ENCODE peak calls at places on chromosomes 1 and 21, in five cellular contexts. C is endothelial cell of umbilical vein, H is Caco-2, A is mesothelial cell of epicardium, X is GM20000. W is an unnamed sample.

GRCh38 chr1:3924186-3924815 is 24.2 kb upstream of the C1orf174 start:
- DNase-seq in C (no peak), H (no peak), A (no peak), X (no peak), W (no peak)

GRCh38 chr21:29018540-29018939 is 609 bp downstream of the RWDD2B start:
- DNase-seq in C (peak), H (no peak), A (no peak), X (no peak), W (no peak)

GRCh38 chr1:70090146-70090545 is 115.2 kb downstream of the LRRC40 start:
- DNase-seq in C (no peak), H (no peak), A (no peak), X (no peak), W (no peak)

GRCh38 chr1:151290709-151291303 is 8.7 kb downstream of the ZNF687 start:
- DNase-seq in C (no peak), H (no peak), A (no peak), X (no peak), W (no peak)

GRCh38 chr1:175839678-175840669 is 96.6 kb upstream of the TNR start:
- DNase-seq in C (peak), H (peak), A (no peak), X (no peak), W (peak)

GRCh38 chr1:48492392-48492791 is 20.4 kb upstream of the SPATA6 start:
- DNase-seq in C (peak), H (no peak), A (no peak), X (no peak), W (no peak)

GRCh38 chr1:25066253-25066652 is 136.2 kb upstream of the RUNX3 start:
- DNase-seq in C (no peak), H (no peak), A (no peak), X (no peak), W (no peak)

GRCh38 chr1:240709676-240710075 is 97.7 kb upstream of the GREM2 start:
- DNase-seq in C (no peak), H (no peak), A (no peak), X (no peak), W (no peak)

GRCh38 chr21:32705139-32705538 is 22.7 kb downstream of the SYNJ1 start:
- DNase-seq in C (no peak), H (no peak), A (no peak), X (no peak), W (no peak)

GRCh38 chr1:15406911-15407559 is 2.7 kb upstream of the EFHD2 start:
- DNase-seq in C (peak), H (no peak), A (no peak), X (no peak), W (no peak)

GRCh38 chr1:21337931-21338567 is 47.8 kb upstream of the ECE1 start:
- DNase-seq in C (peak), H (no peak), A (no peak), X (no peak), W (no peak)

GRCh38 chr1:234608720-234609527 is 1.1 kb downstream of the IRF2BP2 start:
- DNase-seq in C (peak), H (peak), A (peak), X (peak), W (peak)

GRCh38 chr1:97433520-97434175 is 487.2 kb downstream of the DPYD start:
- DNase-seq in C (no peak), H (no peak), A (no peak), X (no peak), W (no peak)

GRCh38 chr1:1857096-1857703 is 33.7 kb downstream of the GNB1 start:
- DNase-seq in C (no peak), H (no peak), A (no peak), X (no peak), W (no peak)

GRCh38 chr1:35449334-35450008 is 107.7 kb downstream of the KIAA0319L start:
- DNase-seq in C (no peak), H (no peak), A (no peak), X (no peak), W (no peak)

GRCh38 chr1:228092342-228093049 is 10.0 kb downstream of the ARF1 start:
- DNase-seq in C (no peak), H (no peak), A (no peak), X (no peak), W (no peak)

GRCh38 chr1:119831027-119831426 is 19.8 kb upstream of the REG4 start:
- DNase-seq in C (no peak), H (no peak), A (no peak), X (no peak), W (no peak)

GRCh38 chr1:54922921-54923421 is 36.0 kb upstream of the DHCR24 start:
- DNase-seq in C (no peak), H (no peak), A (no peak), X (no peak), W (no peak)

GRCh38 chr1:42849944-42850343 is 3.5 kb downstream of the ZNF691 start:
- DNase-seq in C (no peak), H (no peak), A (no peak), X (no peak), W (no peak)

GRCh38 chr1:1438531-1439381 is 3.3 kb downstream of the VWA1 start:
- DNase-seq in C (no peak), H (no peak), A (no peak), X (peak), W (no peak)

GRCh38 chr1:57966751-57967406 is 543.0 kb upstream of the DAB1 start:
- DNase-seq in C (no peak), H (peak), A (peak), X (peak), W (no peak)

GRCh38 chr1:57963545-57963944 is 539.7 kb upstream of the DAB1 start:
- DNase-seq in C (no peak), H (no peak), A (no peak), X (no peak), W (no peak)

DNA sequence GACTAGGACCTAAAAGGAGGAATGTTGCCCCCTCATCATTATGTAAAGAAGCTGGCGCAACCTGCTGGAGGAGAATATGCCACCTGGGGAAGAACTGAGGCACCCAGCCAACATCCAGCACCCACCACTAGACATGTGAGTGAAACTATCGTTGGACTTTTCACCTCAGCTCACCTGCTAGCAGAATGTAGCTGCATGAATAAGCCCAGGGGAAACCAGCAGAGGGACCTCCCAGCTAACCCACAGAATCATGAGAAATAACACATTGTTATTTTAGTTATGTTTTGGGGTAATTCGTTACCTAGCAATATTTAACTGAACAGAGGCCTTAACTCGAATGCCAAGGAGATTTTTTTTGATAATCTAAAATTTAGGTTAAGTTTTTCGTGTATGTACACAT is 542.5 kb upstream of the DAB1 start:
- DNase-seq in C (no peak), H (no peak), A (no peak), X (no peak), W (no peak)
- TF ChIP-seq CTCF in C (no peak), H (no peak), A (no peak), X (no peak), W (no peak)

GRCh38 chr1:235821361-235821981 is 45.2 kb downstream of the LYST start:
- DNase-seq in C (no peak), H (no peak), A (no peak), X (no peak), W (no peak)
- TF ChIP-seq CTCF in C (no peak), H (no peak), A (no peak), X (no peak), W (no peak)

DNA sequence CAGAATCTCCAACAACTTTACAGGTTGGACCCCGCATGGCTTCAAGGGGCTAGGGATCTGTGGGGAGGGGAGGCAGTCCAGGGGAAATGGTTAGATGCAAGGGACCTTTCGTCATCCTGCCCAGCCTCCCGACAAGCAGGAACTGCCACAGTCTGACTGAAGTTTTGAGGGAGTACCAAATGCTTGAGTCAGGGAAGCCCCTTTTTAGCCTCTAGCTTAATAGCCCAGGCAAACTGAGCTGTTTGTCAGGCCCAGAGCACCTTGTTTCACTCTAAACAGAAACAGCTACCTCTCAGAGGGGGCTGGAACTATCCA is 1.1 kb downstream of the TOR3A start:
- DNase-seq in C (no peak), H (no peak), A (no peak), X (peak), W (peak)
- TF ChIP-seq CTCF in C (no peak), H (no peak), A (no peak), X (no peak), W (no peak)

GRCh38 chr1:29655945-29656866 is 419.9 kb downstream of the PTPRU start:
- DNase-seq in C (no peak), H (no peak), A (peak), X (no peak), W (peak)
- TF ChIP-seq CTCF in C (peak), H (no peak), A (peak), X (peak), W (peak)

GRCh38 chr1:160520999-160521398 is 2.1 kb downstream of the SLAMF6 start:
- DNase-seq in C (no peak), H (no peak), A (no peak), X (peak), W (no peak)

GRCh38 chr1:160522136-160522535 is 919 bp downstream of the SLAMF6 start:
- DNase-seq in C (no peak), H (no peak), A (no peak), X (peak), W (no peak)

GRCh38 chr1:160520582-160520981 is 2.5 kb downstream of the SLAMF6 start:
- DNase-seq in C (no peak), H (no peak), A (no peak), X (no peak), W (no peak)

GRCh38 chr1:160521554-160521953 is 1.5 kb downstream of the SLAMF6 start:
- DNase-seq in C (no peak), H (no peak), A (no peak), X (peak), W (no peak)

DNA sequence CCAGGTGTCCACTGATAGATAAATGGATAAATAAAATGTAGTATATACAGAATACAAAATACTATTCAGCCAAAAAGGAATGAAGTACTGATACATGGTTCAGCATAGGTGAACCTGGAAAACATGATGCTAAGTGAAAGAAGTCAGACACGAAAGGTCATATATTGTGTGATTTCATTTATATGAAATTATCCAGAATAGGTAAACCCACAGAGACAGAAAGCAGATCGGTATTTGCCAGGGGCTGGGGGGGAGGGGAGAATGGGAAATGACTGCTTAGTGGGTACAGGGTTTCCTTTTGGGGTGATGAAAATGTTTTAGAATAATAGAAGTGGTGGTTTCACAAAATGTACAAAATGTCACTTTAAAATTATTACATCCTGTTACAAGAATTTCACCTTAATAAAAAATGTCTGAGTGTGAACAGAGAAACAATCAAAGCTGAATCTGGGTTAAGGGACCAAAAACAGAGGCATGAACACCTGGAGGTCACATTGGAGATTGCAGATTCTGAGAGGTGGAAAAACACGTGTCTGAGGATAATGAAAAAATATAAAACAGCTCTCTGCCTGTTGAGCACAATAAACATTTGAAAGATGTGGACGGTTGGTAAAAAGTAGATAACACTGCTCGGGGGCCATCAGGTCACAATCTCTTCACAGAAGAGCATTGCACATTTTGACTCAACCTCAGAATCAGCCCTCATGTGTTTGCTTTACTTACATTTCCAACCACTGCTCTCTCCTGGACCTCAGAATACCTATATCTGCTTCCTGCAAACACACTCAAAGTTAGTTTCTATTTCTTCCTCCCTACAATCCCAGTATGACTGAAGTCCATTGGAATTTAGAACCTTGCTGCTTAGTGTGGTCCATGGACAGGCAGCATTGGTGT is 3.3 kb downstream of the SLAMF6 start:
- DNase-seq in C (no peak), H (no peak), A (no peak), X (peak), W (peak)
- TF ChIP-seq CTCF in C (no peak), H (peak), A (peak), X (no peak), W (peak)

W was measured in activated CD8-positive, alpha-beta T cell treated with anti-CD3 and anti-CD28 coated beads for 36 hours.